ENCODE peak calls at places on chromosomes 4 and X, in six cellular contexts. U is GM12892, Z is K562, Y is GM12878, T is HepG2, X is H1. V is an unnamed sample.
A peak's percentile ranks its signal among the peaks of the same experiment; 100 is the strongest.

GRCh38 chr4:1871471-1872021 is 353 bp downstream of the NSD2 start:
- DNase-seq in Y (no peak), U (no peak), T (no peak), X (no peak), Z (no peak), V (no peak)

GRCh38 chrX:82813671-82814078 is 694.4 kb upstream of the POU3F4 start:
- DNase-seq in T (no peak), X (peak; percentile 0), U (no peak), Y (no peak), Z (no peak), V (no peak)

GRCh38 chr4:11914406-11914805 is 485.7 kb upstream of the HS3ST1 start:
- DNase-seq in X (peak; percentile 5), Y (no peak), T (no peak), Z (no peak), U (no peak), V (no peak)

GRCh38 chr4:184796906-184797305 is 28.9 kb downstream of the ACSL1 start:
- DNase-seq in Z (no peak), X (no peak), T (no peak), U (no peak), Y (no peak), V (no peak)

GRCh38 chr4:56772134-56772533 is 49.4 kb downstream of the SPINK2 start:
- DNase-seq in T (no peak), Y (no peak), Z (no peak), U (no peak), X (no peak), V (no peak)

GRCh38 chr4:188439641-188440311 is 300.5 kb downstream of the TRIML1 start:
- DNase-seq in Y (no peak), T (no peak), Z (no peak), U (no peak), X (no peak), V (no peak)

GRCh38 chr4:55321707-55322264 is 24.3 kb upstream of the SRD5A3 start:
- DNase-seq in U (no peak), Y (peak; percentile 2), X (no peak), Z (peak; percentile 87), T (peak; percentile 59), V (no peak)

GRCh38 chr4:159508917-159509500 is 406.1 kb downstream of the RAPGEF2 start:
- DNase-seq in Y (no peak), Z (no peak), X (no peak), T (no peak), U (no peak), V (no peak)

GRCh38 chr4:78612398-78613005 is 60.9 kb downstream of the ANXA3 start:
- DNase-seq in X (no peak), Y (no peak), Z (peak; percentile 74), U (no peak), T (peak; percentile 21), V (no peak)

GRCh38 chr4:77202491-77202890 is 45.5 kb downstream of the CCNG2 start:
- DNase-seq in U (no peak), Z (no peak), X (no peak), Y (no peak), T (no peak), V (no peak)

GRCh38 chr4:82555279-82555678 is 6.5 kb downstream of the TMEM150C start:
- DNase-seq in U (no peak), Y (no peak), X (no peak), Z (no peak), T (no peak), V (no peak)

GRCh38 chrX:38975368-38975767 is 174.1 kb downstream of the MID1IP1 start:
- DNase-seq in U (no peak), T (no peak), Z (no peak), Y (no peak), X (no peak), V (no peak)

GRCh38 chr4:152100378-152101201 is 339.8 kb upstream of the GATB start:
- DNase-seq in T (no peak), Z (no peak), Y (no peak), U (peak; percentile 23), X (no peak), V (peak; percentile 29)

GRCh38 chrX:147900349-147900748 is 11.4 kb upstream of the FMR1 start:
- DNase-seq in U (no peak), Z (no peak), Y (no peak), T (peak; percentile 66), X (no peak), V (no peak)
- TF ChIP-seq POLR2A in U (no peak), Z (no peak), Y (no peak), T (no peak), X (no peak), V (no peak)

DNA sequence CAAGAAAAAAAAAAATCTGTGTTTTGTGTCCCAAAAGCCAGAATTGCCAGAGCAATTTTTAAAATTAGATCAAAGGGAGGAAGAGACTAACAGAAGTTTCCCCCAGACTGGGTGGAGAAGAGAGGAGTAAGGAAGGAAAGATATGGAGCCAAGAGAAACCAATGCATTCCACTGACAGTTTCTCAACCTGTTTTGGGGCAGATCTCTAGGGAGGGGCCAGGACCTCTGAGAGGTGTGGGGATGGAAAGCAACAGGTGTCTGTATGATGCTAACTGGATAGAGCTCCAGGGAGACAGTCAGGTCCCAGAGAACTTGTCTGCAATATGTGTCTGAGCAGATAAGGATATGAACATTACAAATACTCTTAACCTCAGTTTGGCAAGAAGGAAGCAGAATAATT is 22.7 kb upstream of the GAB1 start:
- DNase-seq in Y (no peak), U (no peak), Z (no peak), X (no peak), T (no peak), V (no peak)
- TF ChIP-seq TAF1 in Y (no peak), U (no peak), Z (no peak), X (no peak), T (no peak), V (no peak)

DNA sequence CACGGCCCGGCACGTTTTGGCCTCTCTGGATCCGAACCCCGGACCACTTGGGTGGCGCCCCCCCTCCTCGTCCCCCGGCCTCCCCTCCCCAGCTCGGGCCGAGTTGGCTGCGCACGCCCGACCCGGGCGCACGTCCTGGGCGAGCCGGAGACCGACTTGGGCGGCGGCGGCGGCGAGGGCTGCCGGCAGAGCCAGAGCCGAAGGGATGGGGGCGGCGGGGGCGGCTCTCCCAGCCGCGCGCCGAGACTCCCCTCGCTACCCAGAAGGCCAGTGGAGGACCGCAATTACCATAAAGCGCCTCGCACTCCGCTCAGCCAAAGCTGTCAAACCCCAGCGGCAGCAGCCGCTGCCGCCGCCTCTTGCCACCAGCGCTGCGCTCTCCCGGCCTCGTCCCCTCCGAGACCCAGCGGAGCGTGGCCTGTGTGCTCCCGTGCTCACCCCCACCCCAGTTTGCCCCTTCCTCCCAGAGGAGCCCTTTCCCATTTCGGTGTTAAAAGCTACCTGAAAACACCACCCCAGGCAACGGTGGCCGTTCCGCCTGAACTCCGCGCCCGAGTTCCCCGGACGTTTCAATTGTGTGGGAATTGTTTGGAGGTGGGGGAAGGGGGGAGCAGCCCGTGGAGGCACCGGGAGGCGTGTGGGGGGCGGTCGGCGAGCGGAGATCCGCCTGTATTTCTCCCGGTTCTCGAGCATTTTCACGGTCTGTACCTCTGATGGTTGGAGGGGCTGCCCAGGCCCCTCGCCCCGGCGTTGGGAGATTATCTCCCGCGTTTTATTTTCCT is 697 bp upstream of the BCOR start:
- DNase-seq in U (peak; percentile 39), T (no peak), Z (peak; percentile 77), Y (no peak), X (no peak), V (no peak)
- TF ChIP-seq POLR2A in U (peak; percentile 69), T (peak; percentile 25), Z (peak; percentile 84), Y (peak; percentile 82), X (no peak), V (no peak)

GRCh38 chr4:24915121-24915922 is 2.5 kb upstream of the CCDC149 start:
- DNase-seq in X (no peak), T (peak; percentile 6), Z (peak; percentile 10), U (no peak), Y (no peak), V (no peak)
- TF ChIP-seq TAF1 in X (no peak), T (no peak), Z (no peak), U (no peak), Y (no peak), V (no peak)

DNA sequence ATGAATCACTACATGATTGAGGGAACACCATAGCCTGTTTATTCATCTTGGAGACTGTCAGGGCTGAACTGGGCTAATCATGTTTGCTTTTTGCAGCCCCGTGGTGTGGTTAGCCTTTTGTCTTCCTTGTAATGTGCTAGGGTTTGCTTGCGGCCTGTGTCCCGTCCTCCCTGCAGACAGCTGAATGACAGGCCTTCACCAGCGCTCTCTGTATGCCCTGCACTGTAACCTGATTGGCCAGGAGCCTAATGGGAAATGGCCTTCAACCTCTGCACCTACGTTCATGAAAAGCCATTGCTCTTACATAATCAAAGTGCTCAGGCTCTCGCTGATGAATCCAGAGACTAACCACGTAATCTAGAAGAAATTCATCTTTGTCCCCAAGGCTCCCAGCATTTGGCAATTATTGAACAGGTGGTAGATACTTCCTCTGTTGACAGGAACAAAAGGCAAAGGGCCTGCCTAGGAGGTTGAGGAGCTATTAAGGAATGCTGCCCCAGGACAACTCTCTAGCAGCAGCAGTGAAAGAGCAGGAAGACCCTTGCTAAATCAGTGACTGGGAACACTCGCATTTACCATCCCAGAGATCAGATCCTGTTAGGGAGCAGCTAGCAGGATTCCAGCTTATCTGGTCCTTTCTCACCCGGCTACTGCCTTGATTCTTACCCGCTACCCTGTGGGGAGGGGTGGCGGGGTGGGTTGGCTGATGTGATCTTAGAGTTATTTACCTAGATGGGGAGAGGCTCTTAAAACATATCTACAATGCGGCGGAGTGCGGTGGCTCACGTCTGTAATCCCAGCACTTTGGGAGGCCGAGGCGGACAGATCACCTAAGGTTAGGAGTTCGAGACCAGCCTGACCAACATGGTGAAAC is 42.3 kb upstream of the FAT1 start:
- DNase-seq in Z (peak; percentile 44), U (no peak), X (no peak), Y (no peak), T (peak; percentile 98), V (no peak)
- TF ChIP-seq POLR2A in Z (no peak), U (no peak), X (no peak), Y (no peak), T (peak; percentile 65), V (no peak)

GRCh38 chr4:10462876-10463275 is 5.7 kb upstream of the ZNF518B start:
- DNase-seq in Z (no peak), T (no peak), U (no peak), X (no peak), Y (no peak), V (no peak)

GRCh38 chr4:10460313-10461047 is 3.3 kb upstream of the ZNF518B start:
- DNase-seq in Y (no peak), X (no peak), Z (peak; percentile 43), U (no peak), T (no peak), V (no peak)

GRCh38 chr4:10461091-10461849 is 4.0 kb upstream of the ZNF518B start:
- DNase-seq in Y (peak; percentile 31), X (no peak), Z (peak; percentile 87), T (no peak), U (peak; percentile 81), V (peak; percentile 86)

GRCh38 chr4:10459305-10459704 is 2.1 kb upstream of the ZNF518B start:
- DNase-seq in T (no peak), U (no peak), Z (peak; percentile 57), Y (no peak), X (no peak), V (no peak)

DNA sequence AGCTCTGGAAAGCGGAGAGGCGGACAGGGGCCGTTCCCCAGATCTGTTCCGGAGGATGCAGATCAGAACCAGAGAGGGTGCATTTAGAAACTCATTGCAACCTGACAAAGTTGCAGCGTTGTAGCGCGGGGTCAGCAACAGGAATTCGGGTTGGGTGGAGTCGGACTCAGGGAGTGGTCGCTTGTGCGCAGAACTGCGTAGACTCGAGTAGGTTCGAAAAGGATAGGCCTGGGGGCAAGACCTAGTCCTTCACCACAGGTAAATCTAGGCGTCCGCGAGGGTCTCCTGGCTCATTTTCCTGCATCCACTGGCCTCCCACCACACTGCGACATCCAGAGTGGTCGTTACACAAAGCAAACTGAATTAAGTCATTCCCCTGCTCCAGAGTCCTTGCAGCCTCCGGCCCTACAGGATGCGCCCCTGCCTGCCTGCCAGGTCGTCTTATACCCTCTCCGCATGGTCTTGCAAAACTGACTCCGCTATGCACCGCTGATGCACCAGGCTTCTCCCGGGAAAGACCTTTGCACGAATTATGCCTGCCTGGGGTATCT is 4.7 kb upstream of the ZNF518B start:
- DNase-seq in T (no peak), U (no peak), Y (no peak), X (no peak), Z (no peak), V (no peak)
- TF ChIP-seq TAF1 in T (no peak), U (no peak), Y (no peak), X (no peak), Z (no peak), V (no peak)

V was measured in GM12891.